ENCODE peak calls at places on chromosomes 11 and 22, in eight cellular contexts. X, J, A, O, C, N, W and D are unnamed samples.

GRCh38 chr11:4680341-4680740 is 17.3 kb downstream of the OR51E2 start:
- DNase-seq in X (no peak), J (no peak), A (no peak), O (no peak), C (no peak), N (no peak), W (no peak), D (no peak)

GRCh38 chr22:26585104-26585790 is 4.7 kb downstream of the TPST2 start:
- DNase-seq in X (no peak), J (no peak), A (peak), O (peak), C (no peak), N (peak), W (peak), D (peak)

GRCh38 chr11:79413258-79413657 is 27.6 kb downstream of the TENM4 start:
- DNase-seq in X (peak), J (no peak), A (peak), O (peak), C (no peak), N (peak), W (peak), D (no peak)

GRCh38 chr22:21032037-21032842 is at the start of gene SLC7A4:
- DNase-seq in X (no peak), J (no peak), A (peak), O (no peak), C (no peak), N (no peak), W (no peak), D (no peak)

GRCh38 chr11:118226294-118226693 is 1.5 kb upstream of the JAML start:
- DNase-seq in X (no peak), J (no peak), A (no peak), O (peak), C (no peak), N (no peak), W (no peak), D (no peak)

GRCh38 chr11:133974836-133975235 is 18.1 kb upstream of the IGSF9B start:
- DNase-seq in X (no peak), J (no peak), A (no peak), O (no peak), C (no peak), N (no peak), W (no peak), D (no peak)

GRCh38 chr11:95850137-95850536 is 59.8 kb downstream of the CEP57 start:
- DNase-seq in X (no peak), J (no peak), A (no peak), O (no peak), C (no peak), N (no peak), W (no peak), D (no peak)

GRCh38 chr11:57476223-57476882 is 16.0 kb downstream of the RTN4RL2 start:
- DNase-seq in X (no peak), J (no peak), A (peak), O (no peak), C (peak), N (no peak), W (peak), D (no peak)

GRCh38 chr11:73225851-73226250 is 7.8 kb downstream of the P2RY2 start:
- DNase-seq in X (no peak), J (no peak), A (no peak), O (no peak), C (no peak), N (no peak), W (no peak), D (no peak)

GRCh38 chr11:334264-335033 is 13.8 kb upstream of the IFITM3 start:
- DNase-seq in X (no peak), J (no peak), A (peak), O (no peak), C (no peak), N (no peak), W (no peak), D (no peak)